ENCODE peak calls at places on chromosomes 7 and 10, in nine cellular contexts. F is BE2C; W is KG1; V is stimulated activated CD4-positive, alpha-beta T cell treated with anti-CD3 and anti-CD28 coated beads, Interleukin-4, amount 100 ng/mL, for 1 hour; E is ovary; P is activated T-helper 9 cell treated with anti-CD3 and anti-CD28 coated beads, Interleukin-2, amount 50 U/mL, for 16 hours; G is left colon; Q is Caki2; C is Peyer's patch. I is an unnamed sample.

GRCh38 chr10:63713191-63714144 is 192.3 kb downstream of the REEP3 start:
- DNase-seq in F (peak; percentile 89), W (no peak), V (no peak), E (peak; percentile 77), P (no peak), G (peak; percentile 81), Q (peak; percentile 63), C (peak; percentile 63), I (no peak)

GRCh38 chr10:124063736-124064135 is 29.7 kb downstream of the CHST15 start:
- DNase-seq in F (no peak), W (no peak), V (no peak), E (peak; percentile 72), P (no peak), G (no peak), Q (peak; percentile 22), C (no peak), I (no peak)

GRCh38 chr7:80089341-80089740 is 45.3 kb upstream of the GNAI1 start:
- DNase-seq in F (no peak), W (no peak), V (no peak), E (no peak), P (no peak), G (no peak), Q (no peak), C (no peak), I (no peak)

GRCh38 chr7:63073736-63074135 is 924.9 kb upstream of the ZNF722 start:
- DNase-seq in F (no peak), W (no peak), V (no peak), E (no peak), P (no peak), G (no peak), Q (no peak), C (no peak), I (no peak)

GRCh38 chr7:78195281-78195680 is 396.7 kb downstream of the PHTF2 start:
- DNase-seq in F (no peak), W (no peak), V (no peak), E (no peak), P (no peak), G (no peak), Q (no peak), C (no peak), I (no peak)

GRCh38 chr7:146764458-146764857 is 647.9 kb downstream of the CNTNAP2 start:
- DNase-seq in F (no peak), W (no peak), V (no peak), E (no peak), P (no peak), G (no peak), Q (no peak), C (no peak), I (no peak)

GRCh38 chr10:110802551-110803238 is 69.0 kb upstream of the PDCD4 start:
- DNase-seq in F (peak; percentile 56), W (no peak), V (peak; percentile 12), E (no peak), P (no peak), G (peak; percentile 85), Q (peak; percentile 84), C (no peak), I (peak; percentile 52)

GRCh38 chr7:11760372-11760771 is 71.6 kb downstream of the THSD7A start:
- DNase-seq in F (peak; percentile 66), W (no peak), V (no peak), E (no peak), P (no peak), G (no peak), Q (no peak), C (no peak), I (no peak)

GRCh38 chr7:140512317-140513000 is 33.2 kb upstream of the MKRN1 start:
- DNase-seq in F (peak; percentile 79), W (no peak), V (no peak), E (peak; percentile 40), P (no peak), G (peak; percentile 98), Q (peak; percentile 26), C (peak; percentile 94), I (no peak)

GRCh38 chr7:101753316-101753715 is 64.1 kb upstream of the CUX1 start:
- DNase-seq in F (no peak), W (no peak), V (no peak), E (no peak), P (no peak), G (no peak), Q (no peak), C (no peak), I (no peak)

I was measured in GM13976.